ENCODE peak calls at places on chromosomes 5 and 9, in six cellular contexts. P is IMR-90, N is H1, T is mesenchymal stem cell, Q is neuronal stem cell, V is trophoblast cell. A is an unnamed sample. For H3K36me3 and H3K4me1, the result is how much of the 10 kb centered on the place peaks cover.

GRCh38 chr5:87751801-87752200 is 339.1 kb upstream of the CCNH start:
- DNase-seq in P (no peak), N (no peak), T (no peak), Q (no peak), V (no peak), A (no peak)

GRCh38 chr9:35920004-35920658 is 10.8 kb downstream of the SPAAR start:
- DNase-seq in P (no peak), N (no peak), T (peak), Q (no peak), V (no peak), A (no peak)

GRCh38 chr5:141680751-141681201 is 1.3 kb downstream of the ARAP3 start:
- DNase-seq in P (peak), N (peak), T (peak), Q (peak), V (no peak), A (peak)

GRCh38 chr9:134707731-134708671 is 66.4 kb downstream of the COL5A1 start:
- DNase-seq in P (no peak), N (no peak), T (no peak), Q (no peak), V (peak), A (no peak)

GRCh38 chr5:137350791-137351190 is 148.3 kb downstream of the SPOCK1 start:
- DNase-seq in P (no peak), N (no peak), T (no peak), Q (no peak), V (no peak), A (no peak)

GRCh38 chr9:124284237-124284831 is 26.6 kb downstream of the NEK6 start:
- DNase-seq in P (peak), N (no peak), T (peak), Q (no peak), V (no peak), A (no peak)

GRCh38 chr9:126569036-126569435 is 44.7 kb upstream of the LMX1B start:
- DNase-seq in P (no peak), N (no peak), T (no peak), Q (no peak), V (peak), A (no peak)

GRCh38 chr5:82799346-82800077 is 277.7 kb downstream of the TMEM167A start:
- DNase-seq in P (no peak), N (no peak), T (no peak), Q (no peak), V (no peak), A (no peak)

GRCh38 chr5:110951373-110951791 is 120.1 kb upstream of the TSLP start:
- DNase-seq in P (no peak), N (no peak), T (no peak), Q (no peak), V (no peak), A (no peak)

GRCh38 chr9:116692619-116693018 is 5.5 kb downstream of the TRIM32 start:
- DNase-seq in P (no peak), N (no peak), T (no peak), Q (no peak), V (no peak), A (no peak)

GRCh38 chr9:133677126-133678010 is 41.2 kb downstream of the DBH start:
- DNase-seq in P (no peak), N (no peak), T (no peak), Q (no peak), V (no peak), A (no peak)

GRCh38 chr5:132099073-132099748 is 25.6 kb downstream of the CSF2 start:
- DNase-seq in P (no peak), N (no peak), T (no peak), Q (no peak), V (no peak), A (no peak)

GRCh38 chr5:125337222-125337768 is 590.9 kb upstream of the ZNF608 start:
- DNase-seq in P (peak), N (no peak), T (peak), Q (no peak), V (no peak), A (no peak)

GRCh38 chr9:136178773-136179075 is 26.2 kb downstream of the LHX3 start:
- DNase-seq in P (no peak), N (peak), T (no peak), Q (no peak), V (no peak), A (no peak)

DNA sequence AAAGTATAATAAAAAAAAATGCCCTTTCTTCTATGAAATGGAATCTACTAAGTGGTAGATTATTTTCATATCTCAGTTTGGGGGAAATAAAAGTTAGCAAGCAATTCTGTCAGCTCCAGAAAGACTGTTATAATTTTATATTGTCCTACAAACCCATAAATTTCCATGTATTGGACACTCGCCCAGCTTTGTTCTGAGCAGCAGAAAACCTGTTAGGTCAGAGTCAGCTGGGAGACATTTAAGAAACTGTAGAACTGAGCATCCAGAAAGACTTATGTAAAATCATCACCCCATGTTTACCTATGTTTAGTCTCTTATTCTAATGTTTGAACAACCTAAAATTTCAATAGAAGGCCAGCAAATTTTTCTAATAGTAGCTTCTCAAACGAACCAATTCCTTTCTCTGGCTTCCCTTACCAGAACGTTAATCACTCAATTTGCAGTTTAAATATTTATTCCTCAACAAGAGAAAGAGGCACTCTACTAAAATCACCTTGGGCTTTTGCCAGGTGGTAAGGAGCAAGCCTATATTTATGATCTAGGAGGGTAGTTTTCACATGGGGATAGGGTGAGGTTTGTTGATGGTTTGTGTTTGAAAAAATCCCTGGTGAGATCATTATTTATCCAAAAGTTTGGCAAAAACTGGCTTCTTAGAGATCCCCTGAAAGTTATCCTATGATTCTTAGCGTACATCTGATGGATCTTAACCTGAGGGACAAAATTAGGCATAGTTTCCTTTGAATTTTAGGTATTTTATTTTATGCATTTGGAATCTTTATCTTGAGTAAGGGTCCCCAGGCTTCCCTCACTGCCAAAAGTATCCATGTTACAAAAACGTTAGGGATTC is 34.4 kb downstream of the MACROH2A1 start:
- DNase-seq in P (no peak), N (no peak), T (no peak), Q (no peak), V (no peak), A (no peak)
- H3K36me3 ChIP-seq in P (under half), N (under half), T (half or more), Q (half or more), V (under half), A (under half)

DNA sequence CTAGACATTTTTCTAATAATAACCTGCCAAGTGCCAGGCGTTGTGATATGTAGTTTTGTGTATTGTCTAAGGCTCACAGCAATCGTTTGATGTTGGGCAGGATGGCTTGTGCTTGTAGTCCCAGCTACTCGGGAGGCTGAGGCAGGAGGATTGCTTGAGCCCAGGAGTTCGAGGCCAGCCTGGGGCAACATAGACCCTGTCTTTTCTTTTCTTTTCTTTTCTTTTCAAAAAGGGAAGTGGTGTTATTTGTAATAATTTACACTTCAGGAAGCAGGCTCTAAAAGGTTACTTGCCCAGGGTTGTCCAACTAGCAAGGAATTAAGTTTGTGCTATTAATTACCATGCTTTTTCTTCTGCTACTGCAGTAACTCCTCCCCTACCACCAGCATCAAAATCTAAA is 3.2 kb downstream of the ZNF131 start:
- DNase-seq in P (no peak), N (no peak), T (no peak), Q (no peak), V (no peak), A (no peak)
- H3K4me1 ChIP-seq in P (under half), N (under half), T (under half), Q (under half), V (under half), A (under half)

GRCh38 chr9:2158729-2159128 is 143.6 kb downstream of the SMARCA2 start:
- DNase-seq in P (no peak), N (no peak), T (peak), Q (no peak), V (no peak), A (no peak)

GRCh38 chr9:2158111-2158610 is 143.0 kb downstream of the SMARCA2 start:
- DNase-seq in P (peak), N (no peak), T (peak), Q (no peak), V (no peak), A (peak)

GRCh38 chr9:2159521-2160417 is 144.6 kb downstream of the SMARCA2 start:
- DNase-seq in P (peak), N (no peak), T (peak), Q (no peak), V (no peak), A (peak)

GRCh38 chr9:2155966-2156365 is 140.8 kb downstream of the SMARCA2 start:
- DNase-seq in P (no peak), N (no peak), T (no peak), Q (no peak), V (no peak), A (no peak)

DNA sequence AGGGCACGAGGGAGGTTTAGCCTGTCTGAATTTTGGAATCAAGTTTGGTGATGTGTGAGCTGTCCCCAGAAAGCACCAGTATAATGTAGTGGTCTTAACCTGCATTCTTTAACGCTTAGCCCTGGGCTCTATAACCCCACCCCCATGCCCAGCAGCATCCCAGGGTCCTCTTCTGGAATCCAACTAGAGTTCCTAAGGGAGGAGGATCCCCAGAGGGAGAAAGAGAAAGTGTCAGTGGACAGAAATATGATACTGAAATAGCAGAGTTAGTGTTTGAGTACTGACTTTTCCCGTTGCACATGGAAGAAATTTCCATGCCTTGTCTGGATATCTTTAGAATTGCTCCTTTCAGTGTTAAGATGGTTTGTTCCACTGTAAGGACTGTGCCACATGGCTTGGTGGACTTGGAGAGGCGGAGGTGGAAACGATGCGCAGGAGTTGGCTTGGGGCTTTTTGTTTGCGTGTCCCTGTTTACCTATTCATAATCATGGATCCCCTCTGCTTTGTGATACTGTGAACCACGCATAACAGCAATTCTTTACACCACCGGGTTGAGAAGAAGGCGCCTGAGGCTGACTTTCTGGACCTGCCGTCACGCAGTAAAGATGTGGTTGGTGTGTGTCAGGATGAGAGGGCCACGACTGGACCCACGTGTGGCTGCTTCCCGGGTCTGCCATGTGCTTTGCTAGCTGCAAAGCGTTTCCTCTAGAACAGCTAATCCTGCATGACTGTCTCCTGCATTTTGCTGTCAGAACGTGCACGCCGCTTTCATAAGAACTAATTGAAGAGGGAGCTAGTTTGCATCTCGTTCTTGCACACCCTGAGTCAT is 142.3 kb downstream of the SMARCA2 start:
- DNase-seq in P (peak), N (no peak), T (peak), Q (no peak), V (peak), A (peak)
- H3K23ac ChIP-seq in P (peak), N (no peak), T (no peak), Q (no peak), V (no peak), A (no peak)

DNA sequence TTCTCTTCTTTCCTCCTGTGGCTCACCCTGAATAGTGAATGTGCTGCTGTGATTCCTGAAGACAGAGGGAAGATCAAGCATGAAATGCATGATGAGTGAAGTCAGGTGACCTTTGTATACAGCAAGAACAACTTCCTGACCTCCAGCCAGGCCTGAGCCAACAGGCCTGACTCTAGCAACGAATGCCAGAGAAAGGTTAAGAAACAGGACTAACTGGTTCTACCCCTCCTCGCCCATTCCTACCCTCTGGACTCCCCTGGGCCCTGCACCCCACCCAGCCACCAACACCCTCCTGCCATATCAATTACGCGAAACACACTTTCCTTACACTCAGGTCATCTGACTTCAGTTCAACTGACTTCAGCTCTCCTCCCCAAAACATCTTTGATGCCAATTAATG is 4.9 kb downstream of the SUSD1 start:
- DNase-seq in P (no peak), N (no peak), T (no peak), Q (no peak), V (peak), A (peak)
- H3K36me3 ChIP-seq in P (under half), N (under half), T (under half), Q (under half), V (under half), A (under half)

GRCh38 chr5:172857982-172858381 is 23.9 kb downstream of the ERGIC1 start:
- DNase-seq in P (no peak), N (no peak), T (no peak), Q (no peak), V (no peak), A (no peak)
- H3K4me1 ChIP-seq in P (half or more), N (under half), T (half or more), Q (under half), V (under half), A (under half)

GRCh38 chr5:122951658-122952057 is 84.9 kb downstream of the PPIC start:
- DNase-seq in P (peak), N (no peak), T (no peak), Q (no peak), V (no peak), A (no peak)
- H3K23ac ChIP-seq in P (no peak), N (no peak), T (no peak), Q (no peak), V (peak), A (no peak)

GRCh38 chr9:87642330-87643110 is 83.4 kb upstream of the CTSL start:
- DNase-seq in P (no peak), N (no peak), T (no peak), Q (no peak), V (no peak), A (no peak)
- H3K36me3 ChIP-seq in P (under half), N (under half), T (under half), Q (half or more), V (under half), A (under half)

DNA sequence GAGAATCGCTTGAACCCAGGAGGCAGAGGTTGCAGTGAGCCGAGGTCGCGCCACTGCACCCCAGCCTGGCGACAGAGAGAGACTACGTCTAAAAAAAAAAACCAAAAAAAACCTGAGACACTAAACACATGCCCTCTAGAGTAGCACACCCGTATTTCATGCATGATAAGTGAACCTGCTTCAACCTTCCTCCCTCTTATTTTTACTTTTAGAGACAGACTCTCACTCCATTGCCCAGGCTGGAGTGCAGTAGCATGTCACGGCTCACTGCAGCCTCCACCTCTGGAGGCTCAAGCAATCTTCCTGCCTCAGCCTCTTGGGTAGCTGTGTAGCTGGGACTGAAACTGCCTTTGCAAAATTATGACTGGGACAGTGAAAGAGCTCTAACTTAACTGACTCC is 17.6 kb upstream of the NANS start:
- DNase-seq in P (no peak), N (no peak), T (no peak), Q (no peak), V (no peak), A (no peak)
- H3K4me1 ChIP-seq in P (under half), N (under half), T (under half), Q (under half), V (under half), A (under half)

GRCh38 chr9:6904366-6904765 is 146.6 kb downstream of the KDM4C start:
- DNase-seq in P (no peak), N (no peak), T (no peak), Q (no peak), V (no peak), A (no peak)
- H3K23ac ChIP-seq in P (no peak), N (no peak), T (no peak), Q (no peak), V (no peak), A (no peak)

DNA sequence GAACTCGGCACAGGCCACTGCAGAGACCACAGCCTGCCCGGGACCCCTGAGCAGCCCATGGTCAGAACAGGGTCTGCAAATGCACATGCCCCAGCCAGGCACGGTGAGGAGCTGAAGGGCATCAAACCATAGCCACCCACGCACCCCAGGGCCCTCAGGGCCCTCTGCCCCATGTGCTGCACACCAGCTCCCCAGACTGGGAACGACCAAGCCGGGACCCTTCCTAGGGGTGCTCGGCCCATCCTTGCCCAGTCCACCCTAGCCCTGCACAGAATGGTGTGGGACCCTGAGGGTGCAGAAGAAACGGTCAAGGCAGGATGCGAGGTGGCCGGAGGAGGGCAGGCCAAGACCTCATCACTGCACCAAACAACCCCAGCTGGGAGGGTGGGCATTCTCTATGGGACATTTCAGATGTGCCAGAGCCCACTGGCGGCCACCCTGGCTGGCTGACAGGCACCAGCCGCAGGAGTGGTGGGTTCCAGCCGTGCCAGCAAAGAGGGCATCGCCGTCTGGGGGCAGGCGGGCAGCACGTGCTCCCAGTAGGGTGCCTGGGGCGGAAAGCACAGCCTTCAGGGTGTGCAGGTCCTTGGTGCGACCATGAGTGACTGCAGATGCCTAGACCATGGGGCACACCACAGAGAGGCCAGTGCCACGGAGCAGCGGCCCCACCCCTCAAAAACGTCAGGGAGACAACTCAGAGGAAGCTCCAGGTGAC is 16.4 kb downstream of the SLC12A7 start:
- DNase-seq in P (no peak), N (no peak), T (no peak), Q (no peak), V (no peak), A (no peak)
- H3K36me3 ChIP-seq in P (under half), N (under half), T (under half), Q (under half), V (under half), A (under half)

A was measured in mesendoderm.